ENCODE peak calls at places on chromosomes 5 and 9, in six cellular contexts. One of them, this sample, is unnamed.

GRCh38 chr5:179451099-179451812 is 99.1 kb upstream of the RUFY1 start:
- DNase-seq in WERI-Rb-1: no peak
- DNase-seq in AG10803: no peak
- DNase-seq in fibroblast of mammary gland: no peak
- DNase-seq in GM13977: no peak
- DNase-seq in HCT116: no peak
- DNase-seq in this sample: no peak

GRCh38 chr5:179820483-179821297 is at the start of gene SQSTM1:
- DNase-seq in HCT116: no peak
- DNase-seq in GM13977: peak
- DNase-seq in AG10803: peak
- DNase-seq in WERI-Rb-1: peak
- DNase-seq in fibroblast of mammary gland: peak
- DNase-seq in this sample: peak

GRCh38 chr5:66807743-66808142 is 211.6 kb downstream of the MAST4 start:
- DNase-seq in AG10803: peak
- DNase-seq in WERI-Rb-1: peak
- DNase-seq in GM13977: no peak
- DNase-seq in HCT116: peak
- DNase-seq in fibroblast of mammary gland: peak
- DNase-seq in this sample: no peak

GRCh38 chr5:155418960-155419579 is 405.5 kb downstream of the KIF4B start:
- DNase-seq in fibroblast of mammary gland: no peak
- DNase-seq in WERI-Rb-1: no peak
- DNase-seq in GM13977: no peak
- DNase-seq in HCT116: no peak
- DNase-seq in AG10803: peak
- DNase-seq in this sample: no peak

GRCh38 chr5:135153259-135153658 is 119.2 kb upstream of the PITX1 start:
- DNase-seq in GM13977: no peak
- DNase-seq in fibroblast of mammary gland: no peak
- DNase-seq in AG10803: no peak
- DNase-seq in WERI-Rb-1: no peak
- DNase-seq in HCT116: no peak
- DNase-seq in this sample: no peak

GRCh38 chr5:93246093-93246855 is 334.7 kb downstream of the NR2F1-AS1 start:
- DNase-seq in fibroblast of mammary gland: peak
- DNase-seq in HCT116: no peak
- DNase-seq in AG10803: peak
- DNase-seq in GM13977: no peak
- DNase-seq in WERI-Rb-1: no peak
- DNase-seq in this sample: peak

GRCh38 chr9:80842383-80842782 is 847.0 kb downstream of the TLE1 start:
- DNase-seq in fibroblast of mammary gland: no peak
- DNase-seq in WERI-Rb-1: no peak
- DNase-seq in GM13977: no peak
- DNase-seq in AG10803: no peak
- DNase-seq in HCT116: no peak
- DNase-seq in this sample: no peak

GRCh38 chr5:83035373-83036170 is 41.6 kb downstream of the TMEM167A start:
- DNase-seq in fibroblast of mammary gland: no peak
- DNase-seq in WERI-Rb-1: no peak
- DNase-seq in GM13977: no peak
- DNase-seq in AG10803: peak
- DNase-seq in HCT116: no peak
- DNase-seq in this sample: no peak

GRCh38 chr5:73763300-73764032 is 137.5 kb downstream of the ARHGEF28 start:
- DNase-seq in fibroblast of mammary gland: no peak
- DNase-seq in HCT116: no peak
- DNase-seq in GM13977: no peak
- DNase-seq in WERI-Rb-1: peak
- DNase-seq in AG10803: peak
- DNase-seq in this sample: no peak

GRCh38 chr5:82467006-82467561 is 188.9 kb upstream of the RPS23 start:
- DNase-seq in WERI-Rb-1: no peak
- DNase-seq in AG10803: peak
- DNase-seq in GM13977: no peak
- DNase-seq in HCT116: no peak
- DNase-seq in fibroblast of mammary gland: peak
- DNase-seq in this sample: no peak

GRCh38 chr5:1527533-1528205 is 3.9 kb upstream of the LPCAT1 start:
- DNase-seq in WERI-Rb-1: no peak
- DNase-seq in GM13977: no peak
- DNase-seq in HCT116: no peak
- DNase-seq in AG10803: no peak
- DNase-seq in fibroblast of mammary gland: no peak
- DNase-seq in this sample: no peak

GRCh38 chr5:61256474-61256873 is 75.6 kb upstream of the ZSWIM6 start:
- DNase-seq in AG10803: no peak
- DNase-seq in fibroblast of mammary gland: peak
- DNase-seq in WERI-Rb-1: no peak
- DNase-seq in HCT116: no peak
- DNase-seq in GM13977: no peak
- DNase-seq in this sample: no peak

GRCh38 chr9:124399999-124400940 is 15.0 kb downstream of the PSMB7 start:
- DNase-seq in GM13977: no peak
- DNase-seq in WERI-Rb-1: no peak
- DNase-seq in HCT116: no peak
- DNase-seq in AG10803: no peak
- DNase-seq in fibroblast of mammary gland: no peak
- DNase-seq in this sample: no peak

GRCh38 chr9:114869845-114870244 is 60.5 kb downstream of the TNFSF8 start:
- DNase-seq in WERI-Rb-1: peak
- DNase-seq in HCT116: no peak
- DNase-seq in AG10803: no peak
- DNase-seq in fibroblast of mammary gland: no peak
- DNase-seq in GM13977: no peak
- DNase-seq in this sample: no peak

GRCh38 chr9:127946728-127947127 is 9.1 kb upstream of the DPM2 start:
- DNase-seq in AG10803: no peak
- DNase-seq in HCT116: no peak
- DNase-seq in GM13977: no peak
- DNase-seq in fibroblast of mammary gland: no peak
- DNase-seq in WERI-Rb-1: no peak
- DNase-seq in this sample: no peak

GRCh38 chr9:127393680-127394079 is 3.3 kb upstream of the SLC2A8 start:
- DNase-seq in fibroblast of mammary gland: peak
- DNase-seq in HCT116: no peak
- DNase-seq in AG10803: peak
- DNase-seq in GM13977: no peak
- DNase-seq in WERI-Rb-1: no peak
- DNase-seq in this sample: no peak

GRCh38 chr9:33044677-33045282 is 19.7 kb downstream of the DNAJA1 start:
- DNase-seq in GM13977: no peak
- DNase-seq in fibroblast of mammary gland: peak
- DNase-seq in WERI-Rb-1: peak
- DNase-seq in AG10803: peak
- DNase-seq in HCT116: no peak
- DNase-seq in this sample: no peak

GRCh38 chr5:30539004-30539634 is 654.4 kb upstream of the CDH6 start:
- DNase-seq in GM13977: no peak
- DNase-seq in AG10803: no peak
- DNase-seq in fibroblast of mammary gland: no peak
- DNase-seq in HCT116: no peak
- DNase-seq in WERI-Rb-1: no peak
- DNase-seq in this sample: no peak

GRCh38 chr9:136020671-136021070 is 59.5 kb upstream of the UBAC1 start:
- DNase-seq in fibroblast of mammary gland: no peak
- DNase-seq in AG10803: no peak
- DNase-seq in GM13977: no peak
- DNase-seq in WERI-Rb-1: no peak
- DNase-seq in HCT116: no peak
- DNase-seq in this sample: no peak

GRCh38 chr5:88815048-88815789 is 67.8 kb downstream of the MEF2C start:
- DNase-seq in WERI-Rb-1: no peak
- DNase-seq in GM13977: no peak
- DNase-seq in AG10803: no peak
- DNase-seq in fibroblast of mammary gland: no peak
- DNase-seq in HCT116: no peak
- DNase-seq in this sample: no peak

GRCh38 chr5:168106008-168106761 is 185.3 kb upstream of the WWC1 start:
- DNase-seq in AG10803: peak
- DNase-seq in HCT116: no peak
- DNase-seq in WERI-Rb-1: no peak
- DNase-seq in GM13977: no peak
- DNase-seq in fibroblast of mammary gland: peak
- DNase-seq in this sample: no peak

GRCh38 chr9:88258587-88258986 is 120.3 kb upstream of the SPATA31C2 start:
- DNase-seq in fibroblast of mammary gland: peak
- DNase-seq in HCT116: no peak
- DNase-seq in AG10803: peak
- DNase-seq in GM13977: no peak
- DNase-seq in WERI-Rb-1: no peak
- DNase-seq in this sample: no peak

GRCh38 chr5:122173484-122174191 is 44.3 kb downstream of the ZNF474 start:
- DNase-seq in fibroblast of mammary gland: no peak
- DNase-seq in GM13977: no peak
- DNase-seq in AG10803: no peak
- DNase-seq in WERI-Rb-1: no peak
- DNase-seq in HCT116: no peak
- DNase-seq in this sample: no peak

GRCh38 chr9:108903437-108904103 is 30.4 kb downstream of the ELP1 start:
- DNase-seq in WERI-Rb-1: no peak
- DNase-seq in fibroblast of mammary gland: peak
- DNase-seq in AG10803: no peak
- DNase-seq in HCT116: no peak
- DNase-seq in GM13977: no peak
- DNase-seq in this sample: no peak

GRCh38 chr9:127252405-127253093 is 12.0 kb upstream of the GARNL3 start:
- DNase-seq in AG10803: no peak
- DNase-seq in fibroblast of mammary gland: peak
- DNase-seq in GM13977: no peak
- DNase-seq in HCT116: no peak
- DNase-seq in WERI-Rb-1: no peak
- DNase-seq in this sample: no peak

GRCh38 chr9:133346021-133346713 is 1.8 kb downstream of the MED22 start:
- DNase-seq in fibroblast of mammary gland: no peak
- DNase-seq in WERI-Rb-1: no peak
- DNase-seq in GM13977: no peak
- DNase-seq in AG10803: no peak
- DNase-seq in HCT116: no peak
- DNase-seq in this sample: peak

GRCh38 chr9:133348763-133349573 is 950 bp downstream of the RPL7A start:
- DNase-seq in fibroblast of mammary gland: no peak
- DNase-seq in HCT116: no peak
- DNase-seq in AG10803: no peak
- DNase-seq in GM13977: no peak
- DNase-seq in WERI-Rb-1: no peak
- DNase-seq in this sample: no peak

GRCh38 chr9:133347515-133347984 is 381 bp downstream of the MED22 start:
- DNase-seq in HCT116: no peak
- DNase-seq in GM13977: peak
- DNase-seq in AG10803: no peak
- DNase-seq in WERI-Rb-1: no peak
- DNase-seq in fibroblast of mammary gland: no peak
- DNase-seq in this sample: peak

GRCh38 chr9:133349965-133350624 is 2.1 kb downstream of the RPL7A start:
- DNase-seq in GM13977: no peak
- DNase-seq in AG10803: no peak
- DNase-seq in fibroblast of mammary gland: no peak
- DNase-seq in WERI-Rb-1: no peak
- DNase-seq in HCT116: no peak
- DNase-seq in this sample: no peak

DNA sequence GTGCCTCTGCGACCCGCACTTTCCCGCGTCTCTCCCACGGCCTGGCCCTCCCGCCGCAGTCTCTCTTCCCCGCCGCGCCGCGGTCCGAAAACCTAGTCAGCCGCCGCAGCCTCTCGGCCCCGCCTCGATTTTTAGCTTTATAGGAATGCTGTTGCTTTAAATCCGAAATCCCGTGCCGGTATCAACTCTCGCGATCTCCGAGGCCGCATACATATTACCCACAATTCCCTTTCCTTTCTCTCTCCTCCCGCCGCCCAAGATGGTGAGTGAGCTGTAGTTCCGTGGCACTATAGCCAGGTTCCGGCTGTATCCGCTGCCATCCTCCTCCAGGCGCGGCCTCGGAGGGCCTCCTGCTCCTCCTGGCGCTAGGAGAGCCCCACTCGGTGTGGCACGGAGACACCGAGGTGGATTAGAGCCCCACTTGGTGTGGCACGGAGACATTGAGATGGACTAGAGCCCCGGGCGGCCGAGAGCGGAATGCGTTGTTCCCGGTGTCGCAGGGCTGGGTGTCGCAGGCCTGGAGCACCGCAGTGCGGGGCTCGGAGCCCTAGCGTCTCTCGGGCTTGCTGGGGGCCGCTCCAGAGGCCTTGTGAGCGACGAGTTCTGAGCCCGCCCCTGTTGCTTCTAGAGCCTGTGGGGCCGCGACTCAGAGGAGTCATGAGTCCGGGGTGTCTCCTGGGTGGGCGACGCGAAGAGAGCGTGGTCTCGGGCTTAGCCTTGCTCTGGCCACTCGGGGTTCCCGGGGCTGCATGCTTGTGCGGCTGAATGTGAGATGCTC is at the start of the genes MED22 and RPL7A:
- DNase-seq in WERI-Rb-1: peak
- DNase-seq in AG10803: peak
- DNase-seq in fibroblast of mammary gland: peak
- DNase-seq in GM13977: peak
- DNase-seq in HCT116: peak
- DNase-seq in this sample: peak
- TF ChIP-seq CTCF in WERI-Rb-1: no peak
- TF ChIP-seq CTCF in AG10803: no peak
- TF ChIP-seq CTCF in fibroblast of mammary gland: no peak
- TF ChIP-seq CTCF in GM13977: no peak
- TF ChIP-seq CTCF in HCT116: no peak
- TF ChIP-seq CTCF in this sample: peak

GRCh38 chr5:176542596-176543427 is 5.6 kb upstream of the RNF44 start:
- DNase-seq in fibroblast of mammary gland: no peak
- DNase-seq in GM13977: peak
- DNase-seq in AG10803: no peak
- DNase-seq in HCT116: no peak
- DNase-seq in WERI-Rb-1: peak
- DNase-seq in this sample: peak
- TF ChIP-seq CTCF in fibroblast of mammary gland: no peak
- TF ChIP-seq CTCF in GM13977: peak
- TF ChIP-seq CTCF in AG10803: no peak
- TF ChIP-seq CTCF in HCT116: no peak
- TF ChIP-seq CTCF in WERI-Rb-1: peak
- TF ChIP-seq CTCF in this sample: peak

GRCh38 chr9:134585746-134586706 is 55.6 kb upstream of the COL5A1 start:
- DNase-seq in fibroblast of mammary gland: peak
- DNase-seq in GM13977: no peak
- DNase-seq in AG10803: peak
- DNase-seq in HCT116: no peak
- DNase-seq in WERI-Rb-1: peak
- DNase-seq in this sample: no peak
- TF ChIP-seq CTCF in fibroblast of mammary gland: no peak
- TF ChIP-seq CTCF in GM13977: no peak
- TF ChIP-seq CTCF in AG10803: peak
- TF ChIP-seq CTCF in HCT116: peak
- TF ChIP-seq CTCF in WERI-Rb-1: peak
- TF ChIP-seq CTCF in this sample: no peak

GRCh38 chr9:68575821-68576220 is 35.1 kb upstream of the TMEM252 start:
- DNase-seq in HCT116: no peak
- DNase-seq in fibroblast of mammary gland: no peak
- DNase-seq in WERI-Rb-1: no peak
- DNase-seq in AG10803: no peak
- DNase-seq in GM13977: no peak
- DNase-seq in this sample: no peak

GRCh38 chr9:68577778-68578591 is 37.3 kb upstream of the TMEM252 start:
- DNase-seq in AG10803: no peak
- DNase-seq in fibroblast of mammary gland: no peak
- DNase-seq in HCT116: no peak
- DNase-seq in GM13977: no peak
- DNase-seq in WERI-Rb-1: no peak
- DNase-seq in this sample: no peak

GRCh38 chr9:68574150-68574549 is 33.5 kb upstream of the TMEM252 start:
- DNase-seq in GM13977: no peak
- DNase-seq in HCT116: no peak
- DNase-seq in AG10803: no peak
- DNase-seq in WERI-Rb-1: no peak
- DNase-seq in fibroblast of mammary gland: no peak
- DNase-seq in this sample: no peak
- TF ChIP-seq CTCF in GM13977: peak
- TF ChIP-seq CTCF in HCT116: peak
- TF ChIP-seq CTCF in AG10803: peak
- TF ChIP-seq CTCF in WERI-Rb-1: no peak
- TF ChIP-seq CTCF in fibroblast of mammary gland: peak
- TF ChIP-seq CTCF in this sample: no peak